ENCODE peak calls at places on chromosomes 3 and 15, in eight cellular contexts. J, D, Z, F, K, H, M and C are unnamed samples.

GRCh38 chr15:57323806-57324589 is 52.3 kb upstream of the CGNL1 start:
- DNase-seq in J (no peak), D (peak; percentile 83), Z (no peak), F (peak; percentile 60), K (no peak), H (no peak), M (peak; percentile 60), C (peak; percentile 66)

GRCh38 chr3:18351823-18352744 is 73.1 kb downstream of the SATB1 start:
- DNase-seq in J (no peak), D (peak; percentile 24), Z (no peak), F (no peak), K (no peak), H (no peak), M (peak; percentile 30), C (no peak)

GRCh38 chr15:52255935-52256334 is 39.7 kb downstream of the MYO5C start:
- DNase-seq in J (no peak), D (no peak), Z (no peak), F (no peak), K (no peak), H (no peak), M (no peak), C (no peak)

GRCh38 chr3:133573629-133574194 is at the start of gene CDV3:
- DNase-seq in J (no peak), D (no peak), Z (no peak), F (no peak), K (no peak), H (no peak), M (peak; percentile 71), C (peak; percentile 88)

GRCh38 chr3:42557849-42558248 is 23.9 kb downstream of the SEC22C start:
- DNase-seq in J (no peak), D (no peak), Z (no peak), F (no peak), K (no peak), H (no peak), M (no peak), C (peak; percentile 34)

GRCh38 chr3:19972056-19972455 is 25.2 kb downstream of the RAB5A start:
- DNase-seq in J (no peak), D (no peak), Z (peak; percentile 46), F (peak; percentile 62), K (peak; percentile 54), H (no peak), M (no peak), C (no peak)

GRCh38 chr15:77292924-77293558 is 126.9 kb downstream of the PEAK1 start:
- DNase-seq in J (no peak), D (no peak), Z (peak; percentile 4), F (peak; percentile 15), K (no peak), H (no peak), M (no peak), C (no peak)

GRCh38 chr15:26382416-26383086 is 390.3 kb downstream of the GABRB3 start:
- DNase-seq in J (no peak), D (no peak), Z (no peak), F (no peak), K (no peak), H (no peak), M (no peak), C (no peak)

GRCh38 chr3:130093741-130094391 is 12.2 kb downstream of the ALG1L2 start:
- DNase-seq in J (no peak), D (no peak), Z (no peak), F (no peak), K (peak; percentile 22), H (no peak), M (peak; percentile 51), C (peak; percentile 77)

GRCh38 chr15:41689834-41690233 is 29.6 kb downstream of the MGA start:
- DNase-seq in J (no peak), D (no peak), Z (peak; percentile 18), F (no peak), K (no peak), H (no peak), M (no peak), C (no peak)

GRCh38 chr3:168511428-168512014 is 415.8 kb upstream of the GOLIM4 start:
- DNase-seq in J (peak; percentile 9), D (peak; percentile 30), Z (peak; percentile 52), F (peak; percentile 20), K (no peak), H (peak; percentile 14), M (peak; percentile 44), C (peak; percentile 0)

DNA sequence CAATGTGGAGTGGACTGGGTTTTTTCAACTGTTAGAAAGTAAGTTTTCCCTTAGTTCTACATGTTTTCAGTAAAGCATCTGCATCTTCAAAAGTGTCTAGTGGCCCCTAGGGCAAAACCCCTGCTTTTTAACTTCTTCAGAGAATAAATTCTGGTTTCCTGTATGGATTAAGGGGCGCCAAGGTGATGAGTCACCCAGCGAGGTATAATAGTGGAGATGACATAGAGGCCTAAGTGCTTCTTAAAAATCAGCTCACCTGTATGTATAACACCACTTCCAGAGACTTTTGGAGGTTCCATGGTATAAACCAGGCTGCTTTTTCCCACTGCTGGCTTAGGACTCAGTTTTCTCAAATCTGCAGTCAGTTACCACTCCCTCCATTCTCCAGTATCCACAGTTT is 68.9 kb downstream of the SYN2 start:
- DNase-seq in J (no peak), D (no peak), Z (no peak), F (no peak), K (no peak), H (no peak), M (no peak), C (no peak)
- H3K4me2 ChIP-seq in J (no peak overlapping the region), D (no peak overlapping the region), Z (no peak overlapping the region), F (no peak overlapping the region), K (no peak overlapping the region), H (no peak overlapping the region), M (peak overlapping the region; percentile 47), C (no peak overlapping the region)

GRCh38 chr3:71485903-71486302 is 97.6 kb downstream of the FOXP1 start:
- DNase-seq in J (no peak), D (no peak), Z (no peak), F (no peak), K (no peak), H (no peak), M (no peak), C (no peak)

GRCh38 chr3:71484452-71484851 is 99.1 kb downstream of the FOXP1 start:
- DNase-seq in J (no peak), D (no peak), Z (no peak), F (no peak), K (no peak), H (no peak), M (no peak), C (no peak)

GRCh38 chr3:71486831-71487230 is 96.7 kb downstream of the FOXP1 start:
- DNase-seq in J (no peak), D (no peak), Z (no peak), F (no peak), K (no peak), H (no peak), M (no peak), C (no peak)

GRCh38 chr3:71482771-71483170 is 100.8 kb downstream of the FOXP1 start:
- DNase-seq in J (no peak), D (no peak), Z (no peak), F (no peak), K (no peak), H (no peak), M (no peak), C (no peak)

DNA sequence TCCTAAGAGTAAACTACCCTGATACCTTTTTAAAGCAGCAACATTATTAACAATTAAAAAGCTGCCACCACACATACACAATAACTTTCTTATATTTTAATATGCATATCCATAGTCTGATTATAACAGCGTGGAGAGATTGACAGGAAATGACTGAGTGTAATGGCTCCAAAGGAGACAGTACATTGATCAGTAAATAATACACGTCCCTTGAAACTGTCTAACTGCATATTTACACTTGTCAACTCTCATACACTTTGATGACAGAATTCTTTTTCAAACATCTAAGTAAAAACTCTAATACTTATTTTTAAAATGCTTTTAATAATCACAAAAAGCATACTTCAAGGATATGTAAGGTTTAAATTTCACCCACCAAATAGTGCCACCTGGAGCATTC is 99.5 kb downstream of the FOXP1 start:
- DNase-seq in J (no peak), D (no peak), Z (no peak), F (no peak), K (no peak), H (no peak), M (no peak), C (no peak)
- H3K4me1 ChIP-seq in J (peaks cover 2% of the 10 kb centered on the region), D (no peaks in the 10 kb centered on the region), Z (no peaks in the 10 kb centered on the region), F (no peaks in the 10 kb centered on the region), K (no peaks in the 10 kb centered on the region), H (no peaks in the 10 kb centered on the region), M (peaks cover 17% of the 10 kb centered on the region), C (peaks cover 18% of the 10 kb centered on the region)

DNA sequence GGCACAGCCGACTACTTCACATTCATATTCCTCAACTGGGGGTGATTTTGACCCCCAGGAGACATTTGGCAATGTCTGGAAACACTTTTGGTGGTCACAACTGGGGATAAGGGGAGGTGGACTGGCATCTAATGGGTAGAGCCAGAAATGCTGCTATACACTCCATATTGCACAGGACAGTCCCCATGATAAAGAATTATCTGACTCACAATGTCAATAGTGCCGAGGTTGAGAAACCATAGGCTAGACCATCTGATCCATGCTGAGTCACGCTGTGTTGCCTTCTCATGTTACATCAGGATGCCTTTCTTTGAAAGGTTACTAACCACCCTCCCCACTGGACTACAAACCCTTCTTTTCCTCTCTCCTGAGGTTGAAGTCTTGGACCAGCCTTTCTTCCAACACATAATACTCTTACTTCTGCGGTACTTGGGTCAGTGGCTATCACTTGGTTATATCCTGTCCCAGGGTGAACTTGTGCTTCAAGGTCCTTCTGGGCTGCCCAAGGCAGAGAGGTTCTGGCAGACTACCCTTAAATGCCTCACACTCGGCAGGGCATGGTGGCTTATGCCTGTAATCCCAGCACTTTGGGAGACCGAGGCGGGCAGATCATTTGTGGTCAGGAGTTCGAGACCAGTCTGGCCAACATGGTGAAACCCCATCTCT is 68.8 kb downstream of the CTNNB1 start:
- DNase-seq in J (peak; percentile 85), D (peak; percentile 66), Z (peak; percentile 98), F (peak; percentile 98), K (peak; percentile 29), H (peak; percentile 61), M (no peak), C (no peak)
- H3K4me2 ChIP-seq in J (no peak overlapping the region), D (no peak overlapping the region), Z (peak overlapping the region; percentile 25), F (peak overlapping the region; percentile 35), K (no peak overlapping the region), H (no peak overlapping the region), M (no peak overlapping the region), C (no peak overlapping the region)

GRCh38 chr3:45507820-45508317 is 86.7 kb upstream of the LIMD1 start:
- DNase-seq in J (peak; percentile 90), D (peak; percentile 65), Z (no peak), F (peak; percentile 87), K (no peak), H (peak; percentile 53), M (peak; percentile 75), C (no peak)

GRCh38 chr3:45510519-45510918 is 84.0 kb upstream of the LIMD1 start:
- DNase-seq in J (no peak), D (no peak), Z (no peak), F (no peak), K (no peak), H (no peak), M (no peak), C (no peak)

GRCh38 chr3:45509038-45509767 is 85.3 kb upstream of the LIMD1 start:
- DNase-seq in J (peak; percentile 99), D (peak; percentile 36), Z (peak; percentile 98), F (peak; percentile 99), K (no peak), H (no peak), M (peak; percentile 72), C (no peak)

GRCh38 chr3:45508659-45509037 is 85.9 kb upstream of the LIMD1 start:
- DNase-seq in J (no peak), D (no peak), Z (no peak), F (no peak), K (no peak), H (no peak), M (no peak), C (no peak)

DNA sequence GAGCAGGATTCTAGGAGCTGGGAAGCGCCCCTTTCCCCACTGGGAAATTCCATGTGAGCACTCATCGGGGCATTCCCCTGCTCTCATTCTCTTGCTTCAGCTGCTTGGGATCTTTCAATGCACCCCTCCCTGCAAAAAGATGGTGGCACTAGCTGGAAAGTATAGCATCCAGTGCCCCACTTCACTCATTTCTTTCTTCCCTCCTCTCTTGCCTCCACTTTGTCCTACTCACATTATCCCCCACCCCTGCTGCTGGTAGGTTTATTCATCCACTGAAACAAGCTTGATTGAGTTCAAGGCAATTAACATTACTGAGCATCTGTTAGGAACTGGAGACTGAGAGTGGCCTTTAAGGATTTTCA is 84.8 kb upstream of the LIMD1 start:
- DNase-seq in J (no peak), D (no peak), Z (no peak), F (no peak), K (no peak), H (no peak), M (peak; percentile 24), C (no peak)
- H3K4me1 ChIP-seq in J (peaks cover 9% of the 10 kb centered on the region), D (no peaks in the 10 kb centered on the region), Z (peaks cover 17% of the 10 kb centered on the region), F (peaks cover 29% of the 10 kb centered on the region), K (no peaks in the 10 kb centered on the region), H (peaks cover 8% of the 10 kb centered on the region), M (peaks cover 37% of the 10 kb centered on the region), C (no peaks in the 10 kb centered on the region)